ENCODE peak calls at places on chromosomes 7 and 10, in five cellular contexts. G is T follicular helper cell; A is activated effector memory CD4-positive, alpha-beta T cell treated with Interleukin-2 at 50 U/mL for 16 hours; U is activated naive CD4-positive, alpha-beta T cell treated with anti-CD3 and anti-CD28 coated beads, Interleukin-2, amount 50 U/mL, for 72 hours; M is amniotic stem cell. Z is an unnamed sample.

GRCh38 chr7:353746-354325 is 63.9 kb downstream of the FOXL3 start:
- DNase-seq in M (no peak), G (no peak), U (no peak), A (no peak), Z (no peak)

GRCh38 chr10:99523251-99523773 is 9.4 kb upstream of the NKX2-3 start:
- DNase-seq in G (no peak), A (no peak), U (no peak), M (no peak), Z (no peak)

GRCh38 chr7:54292171-54292925 is 249.8 kb upstream of the VSTM2A start:
- DNase-seq in G (no peak), M (no peak), A (no peak), U (no peak), Z (no peak)

GRCh38 chr10:103765168-103765567 is 90.2 kb downstream of the SH3PXD2A start:
- DNase-seq in M (no peak), A (no peak), U (no peak), G (no peak), Z (no peak)

GRCh38 chr7:134515569-134516468 is 11.5 kb upstream of the AKR1B10 start:
- DNase-seq in U (no peak), G (no peak), A (no peak), M (peak; percentile 40), Z (no peak)

GRCh38 chr10:6647811-6648526 is 67.9 kb upstream of the PRKCQ start:
- DNase-seq in M (no peak), G (peak; percentile 41), U (peak; percentile 76), A (peak; percentile 50), Z (peak; percentile 53)

GRCh38 chr7:102916426-102916825 is 3.6 kb downstream of the LRRC17 start:
- DNase-seq in U (no peak), A (no peak), G (no peak), M (peak; percentile 17), Z (no peak)

GRCh38 chr10:7913122-7913872 is 95.0 kb downstream of the TAF3 start:
- DNase-seq in A (no peak), G (no peak), U (no peak), M (no peak), Z (no peak)

GRCh38 chr7:6416516-6417145 is 31.1 kb downstream of the DAGLB start:
- DNase-seq in M (no peak), G (no peak), A (no peak), U (no peak), Z (no peak)

GRCh38 chr7:100418930-100419659 is 9.4 kb downstream of the ZCWPW1 start:
- DNase-seq in M (peak; percentile 4), A (no peak), G (no peak), U (no peak), Z (no peak)

GRCh38 chr10:129768437-129769355 is 195.4 kb downstream of the EBF3 start:
- DNase-seq in U (no peak), M (no peak), G (no peak), A (no peak), Z (no peak)

GRCh38 chr7:82057476-82057875 is 287.6 kb upstream of the HGF start:
- DNase-seq in M (no peak), A (no peak), U (no peak), G (no peak), Z (no peak)

GRCh38 chr10:34985823-34986222 is 104.3 kb downstream of the CUL2 start:
- DNase-seq in A (no peak), U (no peak), G (no peak), M (no peak), Z (no peak)

GRCh38 chr7:12281026-12281425 is 69.9 kb downstream of the TMEM106B start:
- DNase-seq in A (no peak), G (no peak), M (no peak), U (no peak), Z (no peak)

GRCh38 chr10:84423729-84424128 is 95.3 kb downstream of the CCSER2 start:
- DNase-seq in M (no peak), A (no peak), U (no peak), G (no peak), Z (no peak)

GRCh38 chr7:46908770-46909169 is 673.1 kb downstream of the TNS3 start:
- DNase-seq in G (no peak), U (no peak), M (peak; percentile 3), A (no peak), Z (no peak)

GRCh38 chr10:93357680-93358079 is 124.5 kb downstream of the MYOF start:
- DNase-seq in A (no peak), M (no peak), G (no peak), U (no peak), Z (no peak)

GRCh38 chr10:17001297-17001744 is 128.3 kb downstream of the CUBN start:
- DNase-seq in M (no peak), U (no peak), G (no peak), A (no peak), Z (no peak)

GRCh38 chr10:119327096-119327745 is 119.8 kb downstream of the GRK5 start:
- DNase-seq in U (no peak), A (no peak), M (no peak), G (no peak), Z (no peak)

GRCh38 chr7:116441534-116441933 is 58.0 kb upstream of the CAV2 start:
- DNase-seq in U (no peak), M (no peak), G (no peak), A (no peak), Z (no peak)

GRCh38 chr10:114714281-114714741 is 56.2 kb upstream of the ABLIM1 start:
- DNase-seq in M (peak; percentile 85), A (no peak), U (no peak), G (no peak), Z (no peak)

GRCh38 chr7:12967322-12967721 is 279.9 kb downstream of the ARL4A start:
- DNase-seq in U (no peak), A (no peak), M (no peak), G (no peak), Z (no peak)

GRCh38 chr7:95582578-95583293 is 13.6 kb downstream of the PDK4 start:
- DNase-seq in A (no peak), G (no peak), M (no peak), U (no peak), Z (no peak)

GRCh38 chr7:45642044-45642443 is 67.9 kb downstream of the ADCY1 start:
- DNase-seq in M (no peak), A (no peak), G (no peak), U (no peak), Z (no peak)

GRCh38 chr10:31701546-31701945 is 227.1 kb downstream of the ARHGAP12 start:
- DNase-seq in U (no peak), A (no peak), M (no peak), G (no peak), Z (no peak)

GRCh38 chr7:31408120-31408729 is 67.7 kb upstream of the NEUROD6 start:
- DNase-seq in M (no peak), A (no peak), U (no peak), G (no peak), Z (no peak)

GRCh38 chr10:106078796-106079576 is 1085.5 kb downstream of the SORCS1 start:
- DNase-seq in G (no peak), U (no peak), M (no peak), A (no peak), Z (no peak)

GRCh38 chr10:11358046-11358445 is 253.4 kb downstream of the USP6NL start:
- DNase-seq in M (no peak), A (no peak), G (no peak), U (no peak), Z (no peak)

GRCh38 chr10:73997479-73997805 is 474 bp upstream of the VCL start:
- DNase-seq in A (no peak), M (no peak), U (no peak), G (no peak), Z (no peak)

GRCh38 chr10:79374312-79375191 is 27.3 kb downstream of the PPIF start:
- DNase-seq in U (peak; percentile 85), M (peak; percentile 52), G (peak; percentile 63), A (peak; percentile 53), Z (peak; percentile 58)

GRCh38 chr10:62012318-62012717 is 110.8 kb downstream of the ARID5B start:
- DNase-seq in G (no peak), U (no peak), M (no peak), A (no peak), Z (no peak)